ENCODE peak calls at places on chromosome 3, in four cellular contexts. B is GM12878, N is IMR-90, X is K562. R is an unnamed sample.

GRCh38 chr3:63911901-63912767 is at the start of gene SCAANT1:
- DNase-seq in N (peak; percentile 90), X (peak; percentile 80), B (no peak), R (peak; percentile 86)

GRCh38 chr3:51391075-51391565 is at the start of gene RBM15B:
- DNase-seq in X (peak; percentile 95), B (peak; percentile 80), N (peak; percentile 96), R (peak; percentile 96)

GRCh38 chr3:40971191-40972168 is 227.8 kb upstream of the CTNNB1 start:
- DNase-seq in X (peak; percentile 22), N (peak; percentile 86), B (peak; percentile 93), R (peak; percentile 99)

GRCh38 chr3:94305835-94306685 is 243.2 kb downstream of the NSUN3 start:
- DNase-seq in N (no peak), X (no peak), B (no peak), R (no peak)

GRCh38 chr3:158103956-158104338 is 2.3 kb downstream of the SHOX2 start:
- DNase-seq in X (no peak), N (no peak), B (no peak), R (no peak)

GRCh38 chr3:85433334-85433733 is 474.5 kb downstream of the CADM2 start:
- DNase-seq in N (no peak), B (no peak), X (no peak), R (no peak)

GRCh38 chr3:189289251-189289650 is 117.5 kb downstream of the TPRG1 start:
- DNase-seq in X (no peak), N (no peak), B (no peak), R (no peak)

GRCh38 chr3:81891056-81891455 is 129.6 kb upstream of the GBE1 start:
- DNase-seq in X (no peak), N (no peak), B (no peak), R (no peak)

GRCh38 chr3:115581347-115582135 is 41.8 kb upstream of the GAP43 start:
- DNase-seq in N (peak; percentile 15), B (no peak), X (no peak), R (no peak)

GRCh38 chr3:172099495-172099808 is 60.1 kb downstream of the FNDC3B start:
- DNase-seq in B (no peak), N (no peak), X (no peak), R (no peak)

GRCh38 chr3:38590521-38590920 is 59.0 kb downstream of the SCN5A start:
- DNase-seq in X (no peak), B (no peak), N (no peak), R (no peak)

GRCh38 chr3:58288011-58288728 is 17.9 kb upstream of the RPP14 start:
- DNase-seq in X (peak; percentile 11), N (no peak), B (no peak), R (no peak)

GRCh38 chr3:19146685-19147650 is 1.3 kb upstream of the KCNH8 start:
- DNase-seq in X (peak; percentile 76), N (peak; percentile 20), B (no peak), R (peak; percentile 24)

GRCh38 chr3:122189357-122189756 is 5.9 kb downstream of the CASR start:
- DNase-seq in N (no peak), X (no peak), B (no peak), R (no peak)

GRCh38 chr3:115165701-115166100 is 18.6 kb upstream of the ZBTB20 start:
- DNase-seq in X (no peak), B (no peak), N (peak; percentile 13), R (no peak)

GRCh38 chr3:151183253-151183652 is 19.8 kb downstream of the GPR171 start:
- DNase-seq in X (no peak), N (no peak), B (no peak), R (no peak)

GRCh38 chr3:158352551-158352950 is 218.4 kb upstream of the MLF1 start:
- DNase-seq in X (no peak), B (no peak), N (no peak), R (no peak)

GRCh38 chr3:108131105-108131794 is 40.4 kb upstream of the CD47 start:
- DNase-seq in N (peak; percentile 96), B (no peak), X (no peak), R (peak; percentile 62)

GRCh38 chr3:48268381-48268935 is 27.6 kb downstream of the ZNF589 start:
- DNase-seq in X (no peak), B (peak; percentile 16), N (no peak), R (no peak)

GRCh38 chr3:168053115-168053514 is 42.6 kb downstream of the GOLIM4 start:
- DNase-seq in N (no peak), B (no peak), X (no peak), R (no peak)

GRCh38 chr3:16849240-16849639 is 35.5 kb upstream of the PLCL2 start:
- DNase-seq in X (no peak), N (peak; percentile 2), B (no peak), R (peak; percentile 48)

GRCh38 chr3:28053759-28054158 is 187.7 kb upstream of the CMC1 start:
- DNase-seq in B (no peak), N (peak; percentile 40), X (no peak), R (no peak)

GRCh38 chr3:154184582-154184981 is 63.4 kb downstream of the ARHGEF26 start:
- DNase-seq in B (no peak), N (no peak), X (no peak), R (no peak)

GRCh38 chr3:104556372-104557078 is 810.2 kb upstream of the ALCAM start:
- DNase-seq in N (no peak), B (no peak), X (no peak), R (no peak)

GRCh38 chr3:39980781-39981180 is 171.4 kb downstream of the MYRIP start:
- DNase-seq in X (no peak), B (no peak), N (no peak), R (no peak)

DNA sequence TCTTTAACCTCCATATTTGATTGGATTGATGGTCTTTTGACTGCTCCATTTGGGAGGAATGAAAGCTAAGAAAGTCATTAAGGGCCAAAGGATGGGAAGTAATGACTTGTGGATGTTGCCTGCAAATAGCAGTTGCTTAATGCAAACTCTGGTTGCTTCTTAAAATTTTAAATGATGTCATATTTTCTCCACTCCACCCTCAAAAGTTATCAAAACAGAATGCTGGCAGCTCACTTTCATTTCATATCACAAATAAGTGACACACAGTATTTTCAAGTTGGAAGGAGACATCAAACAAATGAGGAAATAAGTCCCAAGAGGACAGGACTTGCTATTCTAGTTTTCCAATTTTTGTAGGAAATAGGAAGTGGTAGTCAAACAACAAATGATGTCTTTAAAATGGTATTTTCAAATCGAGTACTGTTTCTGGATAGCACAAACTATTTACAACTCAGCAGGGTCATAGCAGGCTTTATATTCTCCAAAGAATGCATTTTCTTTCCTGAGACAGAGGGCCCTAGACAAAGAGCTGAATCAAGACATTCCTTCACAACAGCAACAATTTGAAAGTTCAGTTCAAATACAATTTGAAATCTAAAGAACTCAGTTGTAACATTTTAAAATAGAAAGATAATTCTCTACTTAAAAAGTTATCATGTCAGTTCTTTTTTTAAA is 165.1 kb upstream of the UBE2E1 start:
- DNase-seq in B (no peak), X (no peak), N (peak; percentile 19), R (no peak)
- TF ChIP-seq FOS in B (no peak), X (no peak), N (no peak), R (no peak)

GRCh38 chr3:127867986-127868385 is 45.7 kb upstream of the MGLL start:
- DNase-seq in X (no peak), N (no peak), B (no peak), R (no peak)
- TF ChIP-seq FOS in X (no peak), N (no peak), B (no peak), R (no peak)

GRCh38 chr3:183896610-183897009 is 11.9 kb upstream of the PARL start:
- DNase-seq in B (no peak), X (no peak), N (no peak), R (no peak)

GRCh38 chr3:183895774-183896173 is 11.1 kb upstream of the PARL start:
- DNase-seq in X (no peak), B (no peak), N (no peak), R (no peak)

GRCh38 chr3:183896184-183896583 is 11.5 kb upstream of the PARL start:
- DNase-seq in X (no peak), B (no peak), N (no peak), R (no peak)

GRCh38 chr3:183895296-183895695 is 10.6 kb upstream of the PARL start:
- DNase-seq in N (peak; percentile 55), B (no peak), X (peak; percentile 63), R (peak; percentile 43)

GRCh38 chr3:183897606-183898384 is 13.1 kb upstream of the PARL start:
- DNase-seq in X (no peak), B (no peak), N (no peak), R (no peak)
- TF ChIP-seq FOS in X (no peak), B (no peak), N (no peak), R (no peak)

GRCh38 chr3:42517143-42517542 is 14.7 kb downstream of the VIPR1 start:
- DNase-seq in X (no peak), B (no peak), N (no peak), R (no peak)

GRCh38 chr3:42518800-42519567 is 16.5 kb downstream of the VIPR1 start:
- DNase-seq in X (peak; percentile 59), N (no peak), B (no peak), R (no peak)

GRCh38 chr3:42520906-42521305 is 18.5 kb downstream of the VIPR1 start:
- DNase-seq in B (no peak), N (no peak), X (no peak), R (no peak)

GRCh38 chr3:42519568-42519962 is 17.1 kb downstream of the VIPR1 start:
- DNase-seq in N (no peak), B (no peak), X (no peak), R (no peak)

GRCh38 chr3:42520336-42520735 is 17.9 kb downstream of the VIPR1 start:
- DNase-seq in N (no peak), B (no peak), X (no peak), R (peak; percentile 48)
- TF ChIP-seq FOS in N (no peak), B (no peak), X (no peak), R (no peak)